ENCODE peak calls at places on chromosomes 13 and 19, in six cellular contexts. S is Caco-2, L is thoracic aorta, C is IMR-90, T is heart left ventricle, G is SJCRH30. J is an unnamed sample. For H3K4me1 and H3K27me3, the result is how much of the 10 kb centered on the place peaks cover.

GRCh38 chr13:20609145-20609544 is 42.2 kb downstream of the IFT88 start:
- DNase-seq in S (no peak), G (no peak), L (no peak), C (peak), T (no peak), J (no peak)

GRCh38 chr13:44601596-44601995 is 25.5 kb upstream of the TSC22D1 start:
- DNase-seq in L (no peak), S (peak), C (no peak), T (no peak), G (no peak), J (no peak)

GRCh38 chr13:92510416-92510815 is 716.2 kb upstream of the GPC6 start:
- DNase-seq in C (peak), G (peak), T (no peak), S (no peak), L (no peak), J (no peak)

GRCh38 chr13:111325146-111325890 is 4.9 kb downstream of the TEX29 start:
- DNase-seq in S (no peak), C (no peak), G (no peak), L (no peak), T (no peak), J (no peak)

GRCh38 chr13:76795701-76796695 is 90.2 kb downstream of the KCTD12 start:
- DNase-seq in T (no peak), G (peak), C (peak), S (no peak), L (no peak), J (no peak)

GRCh38 chr13:30738946-30739528 is 3.7 kb downstream of the ALOX5AP start:
- DNase-seq in G (no peak), L (no peak), T (no peak), S (no peak), C (no peak), J (no peak)

GRCh38 chr19:46901701-46902401 is 41.1 kb downstream of the ARHGAP35 start:
- DNase-seq in C (peak), T (no peak), L (no peak), S (no peak), G (no peak), J (no peak)

GRCh38 chr19:41932259-41933130 is 4.2 kb upstream of the ERFL start:
- DNase-seq in S (no peak), T (no peak), L (no peak), G (peak), C (no peak), J (no peak)

GRCh38 chr13:114019367-114019766 is 45.5 kb upstream of the C13orf46 start:
- DNase-seq in G (peak), L (no peak), S (no peak), T (no peak), C (no peak), J (peak)

GRCh38 chr19:56105090-56105701 is 15.9 kb downstream of the ZNF787 start:
- DNase-seq in L (peak), T (peak), S (peak), C (peak), G (no peak), J (peak)

GRCh38 chr19:56103027-56103614 is 18.0 kb downstream of the ZNF787 start:
- DNase-seq in G (no peak), C (no peak), L (no peak), T (no peak), S (no peak), J (no peak)

GRCh38 chr19:56106397-56106849 is 14.7 kb downstream of the ZNF787 start:
- DNase-seq in C (no peak), G (no peak), S (no peak), T (peak), L (no peak), J (no peak)

GRCh38 chr19:56101746-56102535 is 19.2 kb downstream of the ZNF787 start:
- DNase-seq in S (no peak), L (no peak), C (no peak), G (no peak), T (no peak), J (no peak)

GRCh38 chr19:56104423-56104822 is 16.7 kb downstream of the ZNF787 start:
- DNase-seq in S (no peak), L (no peak), C (no peak), T (no peak), G (no peak), J (no peak)
- H3K4me1 ChIP-seq in S (under half), L (under half), C (under half), T (under half), G (under half), J (under half)

DNA sequence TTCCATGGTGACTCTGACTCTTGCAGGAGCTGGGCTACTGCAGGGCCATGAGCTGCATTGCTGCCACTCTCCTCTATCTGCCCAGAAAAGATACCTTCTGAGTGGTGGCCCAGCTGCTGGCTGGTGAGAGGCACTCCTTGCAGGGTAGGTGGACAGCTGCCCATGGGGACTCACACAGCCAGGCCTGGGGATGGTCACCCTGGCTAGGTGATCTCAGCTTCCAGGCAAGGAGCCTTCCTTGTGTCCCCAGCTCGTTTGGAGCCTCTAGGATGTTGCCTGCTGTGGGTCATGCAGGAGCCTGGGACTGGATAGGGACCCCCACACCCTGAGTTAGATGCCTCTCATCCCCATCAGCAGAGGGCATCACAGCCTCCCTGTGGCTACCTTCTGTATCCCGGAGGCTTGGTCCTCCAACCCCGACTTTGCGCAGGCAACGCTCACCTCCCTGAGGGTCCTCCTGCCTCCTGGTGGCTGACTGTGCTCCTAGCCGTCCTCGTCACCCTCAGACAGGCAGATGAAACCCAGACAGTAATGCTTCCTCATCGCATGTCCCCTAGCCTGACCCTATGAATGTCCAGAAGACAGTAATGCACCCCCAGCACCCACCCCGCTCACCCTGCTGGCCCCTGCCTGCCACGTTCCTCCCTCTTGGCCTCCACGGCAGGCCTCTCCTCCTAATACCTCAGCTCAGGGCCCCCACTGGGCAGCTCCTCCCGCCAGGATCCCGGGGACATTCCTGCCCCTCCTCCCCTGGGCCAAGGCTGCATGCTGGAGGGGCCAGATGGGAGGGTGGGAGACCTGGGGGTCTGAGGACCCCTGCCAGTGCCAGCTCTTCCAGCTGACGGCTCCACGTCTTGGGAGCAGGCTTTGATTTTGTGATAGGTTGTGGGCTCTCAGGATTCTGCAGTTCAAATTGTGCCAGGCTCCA is 13.6 kb upstream of the ZNF14 start:
- DNase-seq in L (no peak), G (no peak), S (no peak), T (no peak), C (no peak), J (no peak)
- H3K27me3 ChIP-seq in L (under half), G (under half), S (under half), T (under half), C (under half), J (under half)

DNA sequence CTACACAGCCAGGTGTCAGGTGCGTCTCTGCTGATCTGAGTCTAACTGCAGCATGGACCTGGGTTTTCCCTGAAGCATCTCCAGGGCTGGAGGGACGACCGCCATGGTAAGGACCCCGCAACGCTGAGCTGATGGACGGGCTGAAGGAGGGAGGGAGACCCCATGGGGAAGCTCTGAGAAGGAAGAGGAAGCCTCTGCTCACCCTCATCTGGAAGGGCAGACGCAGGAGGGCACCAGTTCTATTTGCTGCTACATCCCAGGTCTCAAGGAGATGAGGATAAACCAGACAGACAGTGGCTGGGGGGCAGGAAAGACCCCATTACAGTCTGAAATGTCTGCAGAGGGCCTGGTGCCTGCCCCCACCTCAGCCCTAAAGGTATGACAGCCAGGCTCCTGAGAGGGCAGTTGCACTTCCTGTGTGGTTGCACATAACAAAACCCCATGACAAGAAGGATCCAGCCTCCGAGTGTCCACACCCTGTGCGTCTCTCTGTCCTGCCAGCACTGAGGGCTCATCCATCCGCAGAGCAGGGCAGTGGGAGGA is at the start of gene LILRA2:
- DNase-seq in G (no peak), S (no peak), T (no peak), L (no peak), C (no peak), J (no peak)
- H3K4me1 ChIP-seq in G (under half), S (under half), T (under half), L (under half), C (under half), J (under half)

GRCh38 chr19:2288010-2288742 is 6.2 kb upstream of the PEAK3 start:
- DNase-seq in T (no peak), L (no peak), G (no peak), C (no peak), S (no peak), J (peak)

GRCh38 chr19:2290441-2291184 is 8.6 kb upstream of the PEAK3 start:
- DNase-seq in L (no peak), C (no peak), T (no peak), S (no peak), G (no peak), J (peak)

GRCh38 chr19:2288743-2289713 is 7.1 kb upstream of the PEAK3 start:
- DNase-seq in L (no peak), C (no peak), T (no peak), S (no peak), G (no peak), J (no peak)

GRCh38 chr19:2291185-2291751 is 9.3 kb upstream of the PEAK3 start:
- DNase-seq in L (no peak), S (peak), C (no peak), T (no peak), G (no peak), J (peak)

DNA sequence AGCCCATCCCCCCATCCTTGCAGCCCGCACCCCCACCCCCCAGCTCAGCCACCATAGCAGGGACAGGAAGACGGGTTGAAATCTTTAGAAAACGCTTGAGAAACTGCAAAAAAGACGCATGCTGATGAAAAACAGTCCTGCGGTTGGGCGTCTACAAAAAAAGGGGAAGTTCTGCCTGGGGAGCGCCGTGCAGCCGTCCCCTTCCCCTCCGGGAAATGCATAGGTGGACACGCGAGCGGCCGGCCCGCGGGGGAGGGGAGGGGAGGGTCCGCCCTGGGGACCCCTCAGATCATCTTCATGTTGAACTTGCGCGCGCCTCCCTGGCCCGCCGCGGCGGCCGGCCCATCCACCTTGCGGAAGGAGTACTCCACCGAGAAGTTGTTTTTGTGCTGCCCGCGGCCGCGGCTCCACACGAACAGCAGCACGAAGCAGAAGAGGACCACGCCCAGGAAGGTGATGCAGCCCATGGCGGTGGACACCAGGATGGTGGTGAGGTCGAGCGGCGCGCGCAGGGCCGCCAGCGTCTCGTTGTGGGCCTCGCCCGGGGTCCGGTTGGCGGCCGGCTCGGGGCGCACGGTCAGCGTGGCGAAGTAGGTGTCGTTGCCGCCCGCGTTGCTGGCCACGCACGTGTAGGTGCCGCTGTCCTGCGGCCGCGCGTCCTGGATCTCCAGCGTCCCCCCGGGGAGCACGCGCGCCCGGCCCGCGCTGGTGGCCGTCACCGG is 7.9 kb upstream of the PEAK3 start:
- DNase-seq in G (no peak), L (no peak), T (no peak), C (no peak), S (no peak), J (peak)
- H3K27me3 ChIP-seq in G (under half), L (under half), T (under half), C (half or more), S (under half), J (half or more)

GRCh38 chr19:17246681-17247425 is 1.1 kb upstream of the NR2F6 start:
- DNase-seq in S (peak), T (no peak), L (no peak), C (peak), G (peak), J (peak)

GRCh38 chr19:17243340-17243853 is 2.3 kb downstream of the NR2F6 start:
- DNase-seq in T (no peak), C (no peak), L (no peak), G (no peak), S (no peak), J (no peak)

GRCh38 chr19:17245535-17245984 is at the start of gene NR2F6:
- DNase-seq in C (no peak), L (no peak), G (no peak), T (no peak), S (no peak), J (no peak)

GRCh38 chr19:17243854-17244617 is 1.7 kb downstream of the NR2F6 start:
- DNase-seq in G (peak), S (no peak), T (peak), L (no peak), C (peak), J (peak)

DNA sequence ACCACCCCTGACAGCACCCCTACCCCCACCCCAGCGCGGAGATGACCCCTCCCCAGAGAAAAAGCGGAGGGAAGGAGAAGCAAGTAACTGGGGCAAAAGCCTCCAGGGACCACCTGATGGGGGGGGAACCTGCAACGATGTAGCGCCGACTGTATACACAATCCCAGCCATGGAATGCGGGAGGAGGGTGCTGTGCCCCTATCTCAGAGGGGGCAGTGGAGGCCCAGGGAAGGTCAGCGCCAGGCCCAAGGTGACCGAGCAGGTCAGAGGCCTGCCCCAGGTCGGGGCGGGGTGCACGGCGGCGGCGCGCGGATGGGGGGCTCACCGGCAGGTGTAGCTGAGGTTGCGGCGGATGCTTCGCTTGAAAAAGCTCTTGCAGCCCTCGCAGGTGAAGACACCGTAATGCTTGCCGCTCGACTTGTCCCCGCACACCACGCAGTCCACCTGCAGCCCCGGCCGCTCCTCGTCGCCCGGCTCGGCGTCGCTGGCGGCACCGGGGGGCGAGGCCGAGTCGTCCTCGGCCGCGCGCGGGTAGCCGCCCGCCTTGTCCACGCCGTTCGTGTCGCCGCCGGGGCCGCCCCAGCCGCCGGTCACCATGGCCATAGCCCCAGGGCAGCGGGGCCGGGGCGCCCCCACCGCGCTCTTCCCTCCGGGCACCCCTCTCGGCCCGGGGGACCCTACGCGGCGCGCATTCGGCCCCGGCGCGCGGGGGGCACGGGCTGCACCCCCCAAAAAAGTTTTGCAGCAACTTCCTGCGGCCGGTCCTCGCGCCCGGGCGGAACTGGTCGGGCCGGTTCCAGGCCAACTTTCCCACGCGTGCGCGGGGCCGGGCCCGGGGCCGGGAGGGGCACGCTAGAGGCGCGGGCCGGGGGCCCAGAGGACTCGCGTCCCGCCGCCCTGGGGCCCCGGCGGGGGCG is 843 bp downstream of the NR2F6 start:
- DNase-seq in G (no peak), T (no peak), L (no peak), C (no peak), S (peak), J (no peak)
- H3K4me1 ChIP-seq in G (under half), T (under half), L (under half), C (under half), S (half or more), J (under half)

GRCh38 chr13:112912726-112913440 is 56.1 kb upstream of the MCF2L start:
- DNase-seq in T (no peak), L (no peak), S (no peak), G (no peak), C (no peak), J (no peak)

GRCh38 chr13:112911883-112912282 is 57.1 kb upstream of the MCF2L start:
- DNase-seq in G (no peak), T (no peak), L (no peak), S (no peak), C (no peak), J (no peak)

GRCh38 chr13:112911285-112911701 is 57.7 kb upstream of the MCF2L start:
- DNase-seq in G (no peak), T (no peak), S (no peak), C (no peak), L (no peak), J (no peak)

GRCh38 chr13:112910016-112910415 is 59.0 kb upstream of the MCF2L start:
- DNase-seq in L (no peak), C (no peak), S (no peak), G (no peak), T (no peak), J (no peak)

GRCh38 chr13:112910616-112911280 is 58.3 kb upstream of the MCF2L start:
- DNase-seq in C (no peak), T (no peak), G (no peak), S (no peak), L (no peak), J (no peak)
- H3K27me3 ChIP-seq in C (half or more), T (under half), G (under half), S (under half), L (under half), J (under half)